ENCODE peak calls at places on chromosome 13, in eight cellular contexts. F, H, Q, G, K, A, I and P are unnamed samples.

GRCh38 chr13:29104461-29104860 is 284.3 kb downstream of the MTUS2 start:
- DNase-seq in Q (no peak), H (no peak), A (no peak), G (no peak), I (no peak), F (no peak), K (no peak), P (no peak)

GRCh38 chr13:110015253-110015652 is 228.9 kb upstream of the IRS2 start:
- DNase-seq in Q (peak), I (peak), K (no peak), G (no peak), A (no peak), F (no peak), H (peak), P (no peak)

GRCh38 chr13:73341748-73342147 is 282.9 kb downstream of the KLF5 start:
- DNase-seq in G (no peak), I (no peak), A (no peak), F (no peak), K (no peak), Q (peak), H (no peak), P (no peak)

GRCh38 chr13:67229438-67230242 is 496 bp downstream of the PCDH9 start:
- DNase-seq in H (no peak), I (no peak), K (no peak), F (peak), A (no peak), Q (no peak), G (no peak), P (no peak)

GRCh38 chr13:66534561-66534960 is 695.6 kb downstream of the PCDH9 start:
- DNase-seq in Q (peak), A (no peak), H (no peak), I (no peak), G (no peak), K (no peak), F (no peak), P (no peak)

GRCh38 chr13:26476111-26476743 is 81.3 kb upstream of the WASF3 start:
- DNase-seq in I (no peak), F (no peak), A (no peak), K (no peak), G (no peak), H (no peak), Q (peak), P (no peak)

GRCh38 chr13:36850790-36851438 is 31.9 kb downstream of the RFXAP start:
- DNase-seq in K (no peak), H (no peak), Q (no peak), A (no peak), G (no peak), I (no peak), F (no peak), P (no peak)

GRCh38 chr13:93080587-93080986 is 146.0 kb upstream of the GPC6 start:
- DNase-seq in I (peak), G (no peak), K (no peak), Q (peak), A (no peak), F (no peak), H (no peak), P (no peak)

GRCh38 chr13:45909724-45910123 is 58.2 kb upstream of the SIAH3 start:
- DNase-seq in F (no peak), Q (peak), H (no peak), G (no peak), K (no peak), A (no peak), I (no peak), P (no peak)

GRCh38 chr13:40920826-40921225 is 98.3 kb downstream of the ELF1 start:
- DNase-seq in I (no peak), Q (peak), G (no peak), K (no peak), A (no peak), H (no peak), F (no peak), P (no peak)

GRCh38 chr13:109272595-109273325 is 513.6 kb downstream of the IRS2 start:
- DNase-seq in G (no peak), F (no peak), K (no peak), I (no peak), Q (no peak), H (no peak), A (no peak), P (no peak)

GRCh38 chr13:101025519-101025918 is 350.9 kb upstream of the TMTC4 start:
- DNase-seq in G (no peak), I (no peak), K (no peak), F (no peak), A (no peak), Q (no peak), H (no peak), P (no peak)

GRCh38 chr13:23618341-23618740 is 48.1 kb downstream of the TNFRSF19 start:
- DNase-seq in H (no peak), G (no peak), A (no peak), K (no peak), Q (peak), F (no peak), I (no peak), P (no peak)

GRCh38 chr13:98632971-98633370 is 56.1 kb upstream of the STK24 start:
- DNase-seq in I (no peak), H (no peak), A (no peak), Q (peak), F (no peak), K (no peak), G (no peak), P (no peak)

GRCh38 chr13:51674276-51674675 is 90.0 kb downstream of the WDFY2 start:
- DNase-seq in G (no peak), K (no peak), I (peak), Q (no peak), F (no peak), H (no peak), A (no peak), P (no peak)